ENCODE peak calls at places on chromosomes 3 and 15, in four cellular contexts. Z is SK-N-SH, C is GM12878, P is K562. O is an unnamed sample.
A peak's percentile ranks its signal among the peaks of the same experiment; 100 is the strongest.

GRCh38 chr15:86002444-86002843 is 77.2 kb upstream of the AGBL1 start:
- DNase-seq in P (no peak), C (no peak), Z (peak; percentile 44), O (no peak)

GRCh38 chr3:47803478-47804025 is 614 bp downstream of the DHX30 start:
- DNase-seq in C (no peak), P (peak; percentile 29), Z (no peak), O (no peak)

GRCh38 chr3:89740881-89741177 is 633.4 kb downstream of the EPHA3 start:
- DNase-seq in P (no peak), Z (no peak), C (no peak), O (peak; percentile 61)

GRCh38 chr3:195715583-195716266 is 5.1 kb upstream of the MUC20 start:
- DNase-seq in P (peak; percentile 55), C (no peak), Z (no peak), O (peak; percentile 57)

GRCh38 chr15:30990036-30990435 is 1.4 kb downstream of the MTMR10 start:
- DNase-seq in Z (peak; percentile 38), C (no peak), P (no peak), O (no peak)

GRCh38 chr15:80773122-80773551 is 6.0 kb upstream of the CEMIP start:
- DNase-seq in C (no peak), Z (no peak), P (no peak), O (peak; percentile 35)

GRCh38 chr3:191762323-191762960 is 301.5 kb downstream of the PYDC2 start:
- DNase-seq in Z (no peak), C (no peak), P (no peak), O (no peak)

GRCh38 chr3:155416500-155417118 is 123.1 kb upstream of the STRIT1 start:
- DNase-seq in Z (no peak), P (no peak), C (no peak), O (peak; percentile 46)

GRCh38 chr3:154540950-154541604 is 111.1 kb upstream of the GPR149 start:
- DNase-seq in C (no peak), Z (no peak), P (no peak), O (no peak)

GRCh38 chr15:26073430-26074333 is 210.6 kb upstream of the ATP10A start:
- DNase-seq in Z (no peak), P (no peak), C (no peak), O (no peak)

GRCh38 chr3:21484323-21485154 is 266.5 kb downstream of the ZNF385D start:
- DNase-seq in C (peak; percentile 4), Z (peak; percentile 22), P (peak; percentile 72), O (peak; percentile 62)

GRCh38 chr3:70824078-70824477 is 511.6 kb upstream of the MDFIC2 start:
- DNase-seq in Z (no peak), P (no peak), C (no peak), O (peak; percentile 43)

GRCh38 chr3:5239602-5240001 is 52.1 kb downstream of the EDEM1 start:
- DNase-seq in P (peak; percentile 16), C (no peak), Z (peak; percentile 37), O (peak; percentile 13)

GRCh38 chr3:130627143-130627849 is 110.3 kb downstream of the COL6A6 start:
- DNase-seq in C (no peak), Z (no peak), P (no peak), O (no peak)

GRCh38 chr3:79415351-79415750 is 352.4 kb downstream of the ROBO1 start:
- DNase-seq in C (no peak), P (no peak), Z (no peak), O (no peak)

GRCh38 chr15:84855032-84855645 is 29.3 kb upstream of the SLC28A1 start:
- DNase-seq in Z (no peak), C (no peak), P (no peak), O (no peak)

GRCh38 chr3:179098388-179099077 is 26.9 kb upstream of the ZMAT3 start:
- DNase-seq in C (no peak), P (peak; percentile 57), Z (no peak), O (peak; percentile 82)

GRCh38 chr3:122415104-122415744 is 638 bp downstream of the WDR5B start:
- DNase-seq in C (peak; percentile 39), Z (peak; percentile 27), P (peak; percentile 58), O (peak; percentile 55)

GRCh38 chr3:67647390-67647878 is 7.0 kb downstream of the SUCLG2 start:
- DNase-seq in P (no peak), C (no peak), Z (no peak), O (peak; percentile 99)

GRCh38 chr3:10238330-10238995 is 9.8 kb upstream of the TATDN2 start:
- DNase-seq in C (no peak), P (no peak), Z (no peak), O (no peak)

GRCh38 chr3:19934098-19934566 is at the start of gene EFHB:
- DNase-seq in Z (peak; percentile 59), C (no peak), P (peak; percentile 94), O (peak; percentile 10)

GRCh38 chr15:23422946-23423708 is 23.9 kb downstream of the GOLGA6L2 start:
- DNase-seq in Z (no peak), C (no peak), P (no peak), O (no peak)

GRCh38 chr3:161096771-161097367 is 8.3 kb downstream of the B3GALNT1 start:
- DNase-seq in Z (peak; percentile 23), C (no peak), P (peak; percentile 9), O (peak; percentile 4)

GRCh38 chr3:134617608-134618472 is 33.0 kb downstream of the KY start:
- DNase-seq in Z (no peak), C (no peak), P (no peak), O (no peak)

GRCh38 chr15:66956672-66957540 is 108.5 kb upstream of the SMAD3 start:
- DNase-seq in C (no peak), P (no peak), Z (no peak), O (no peak)

GRCh38 chr15:89203705-89204273 is 17.6 kb downstream of the RLBP1 start:
- DNase-seq in Z (no peak), C (no peak), P (no peak), O (no peak)

GRCh38 chr3:120567370-120568197 is 28.6 kb upstream of the NDUFB4 start:
- DNase-seq in Z (peak; percentile 63), P (peak; percentile 44), C (no peak), O (peak; percentile 47)

GRCh38 chr3:123449092-123449985 is 449 bp upstream of the ADCY5 start:
- DNase-seq in P (no peak), C (no peak), Z (peak; percentile 91), O (peak; percentile 10)

GRCh38 chr15:74657846-74658245 is 38.0 kb downstream of the EDC3 start:
- DNase-seq in P (peak; percentile 36), C (no peak), Z (no peak), O (peak; percentile 52)

GRCh38 chr3:158785972-158786371 is 15.9 kb upstream of the MFSD1 start:
- DNase-seq in C (no peak), Z (no peak), P (no peak), O (peak; percentile 43)

GRCh38 chr3:13544293-13544831 is 4.6 kb upstream of the FBLN2 start:
- DNase-seq in Z (no peak), P (peak; percentile 34), C (no peak), O (peak; percentile 78)

GRCh38 chr3:194732617-194733016 is 46.9 kb downstream of the FAM43A start:
- DNase-seq in P (no peak), C (no peak), Z (no peak), O (no peak)

GRCh38 chr3:45659661-45660566 is 29.3 kb upstream of the SACM1L start:
- DNase-seq in C (peak; percentile 20), P (peak; percentile 80), Z (peak; percentile 71), O (peak; percentile 97)

GRCh38 chr3:36372534-36372935 is 7.8 kb upstream of the STAC start:
- DNase-seq in P (no peak), C (no peak), Z (no peak), O (no peak)

GRCh38 chr15:69666441-69666882 is 213.8 kb downstream of the RPLP1 start:
- DNase-seq in Z (no peak), P (peak; percentile 9), C (no peak), O (peak; percentile 31)

GRCh38 chr3:69435274-69436262 is 49.7 kb upstream of the FRMD4B start:
- DNase-seq in C (no peak), Z (no peak), P (no peak), O (no peak)
- H3K9ac ChIP-seq in C (no peak overlapping the region), Z (no peak overlapping the region), P (no peak overlapping the region), O (no peak overlapping the region)

DNA sequence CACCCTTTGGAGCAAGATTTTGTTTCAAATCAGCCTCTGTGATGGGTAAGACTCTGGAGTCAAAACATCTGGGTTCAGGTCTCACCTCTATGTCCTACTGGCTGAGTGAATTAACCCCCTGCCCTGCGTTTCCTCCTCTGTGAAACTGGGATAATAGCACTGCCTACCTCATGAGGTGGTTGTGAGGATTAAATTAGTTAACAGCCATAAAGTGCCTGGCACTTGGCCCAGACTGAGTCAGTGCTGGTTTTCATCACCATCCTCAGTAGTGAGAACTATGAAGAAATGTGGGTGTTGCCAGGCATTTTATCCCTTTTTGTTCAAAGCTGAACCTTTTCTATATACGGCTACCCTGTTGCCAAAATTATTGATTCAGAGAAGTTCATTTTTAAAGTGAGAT is 36.0 kb downstream of the EIF2AK4 start:
- DNase-seq in P (no peak), Z (no peak), C (no peak), O (peak; percentile 6)
- TF ChIP-seq RCOR1 in P (no peak), Z (no peak), C (no peak), O (no peak)

GRCh38 chr3:181791380-181791779 is 79.7 kb downstream of the SOX2 start:
- DNase-seq in C (no peak), P (no peak), Z (no peak), O (no peak)
- H3K9ac ChIP-seq in C (no peak overlapping the region), P (no peak overlapping the region), Z (no peak overlapping the region), O (no peak overlapping the region)

DNA sequence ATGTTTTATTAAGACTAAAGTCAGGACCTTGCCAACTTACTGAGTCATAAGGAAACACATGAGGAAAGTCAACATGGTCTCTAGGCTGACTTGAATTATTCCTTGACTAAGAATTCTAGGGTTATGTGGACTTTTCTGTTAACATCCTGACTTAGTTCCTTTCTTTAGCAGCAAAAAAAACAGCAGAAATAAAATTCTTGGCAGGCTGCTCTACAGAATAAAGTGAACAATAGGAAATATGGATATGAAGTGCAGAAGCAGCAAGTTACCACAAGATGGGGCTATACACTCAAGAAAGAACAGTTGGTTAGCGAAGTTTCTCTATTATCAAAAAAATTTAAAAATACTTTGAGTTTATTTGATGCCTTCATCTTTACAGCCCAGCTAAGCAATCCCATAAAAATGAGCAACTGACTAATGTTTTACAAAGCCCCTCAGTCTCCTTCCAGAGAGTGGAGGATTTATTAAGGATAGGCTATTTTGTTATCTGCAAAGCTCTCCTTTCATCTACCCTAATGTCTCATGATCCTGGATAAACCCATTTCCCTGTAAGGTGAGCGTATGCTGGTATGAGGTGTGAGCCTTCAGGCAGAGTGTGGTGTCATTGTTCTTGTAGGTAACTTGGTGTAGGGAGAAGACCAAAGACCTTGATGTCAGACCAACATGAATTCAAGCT is 23.1 kb upstream of the MCCC1 start:
- DNase-seq in P (peak; percentile 57), Z (peak; percentile 63), C (no peak), O (peak; percentile 74)
- TF ChIP-seq RCOR1 in P (no peak), Z (no peak), C (no peak), O (no peak)

GRCh38 chr3:141234283-141234682 is 2.7 kb downstream of the PXYLP1 start:
- DNase-seq in C (no peak), Z (no peak), P (no peak), O (no peak)
- H3K9ac ChIP-seq in C (no peak overlapping the region), Z (no peak overlapping the region), P (no peak overlapping the region), O (no peak overlapping the region)